ENCODE peak calls at places on chromosome 2, in nine cellular contexts. P, D, G, C, Y, N, X, U and H are unnamed samples.

GRCh38 chr2:224754129-224754528 is 38.0 kb upstream of the CCDC195 start:
- DNase-seq in Y (no peak), D (no peak), P (peak; percentile 35), N (no peak), X (no peak), C (no peak), U (no peak), G (no peak), H (no peak)

GRCh38 chr2:79713131-79713785 is 200.4 kb downstream of the CTNNA2 start:
- DNase-seq in P (no peak), N (no peak), C (no peak), U (no peak), D (no peak), X (no peak), Y (no peak), G (no peak), H (no peak)

GRCh38 chr2:172580544-172580943 is 24.7 kb downstream of the PDK1 start:
- DNase-seq in N (no peak), G (no peak), C (no peak), X (no peak), D (no peak), Y (no peak), U (no peak), P (no peak), H (no peak)

GRCh38 chr2:158497486-158497885 is 40.7 kb downstream of the PKP4 start:
- DNase-seq in Y (peak; percentile 23), P (no peak), G (no peak), D (no peak), N (no peak), X (no peak), U (no peak), C (no peak), H (no peak)

GRCh38 chr2:104290566-104290891 is 563.4 kb upstream of the POU3F3 start:
- DNase-seq in D (no peak), P (no peak), G (no peak), N (no peak), C (no peak), U (no peak), X (no peak), Y (no peak), H (no peak)

GRCh38 chr2:9374071-9374730 is 49.1 kb downstream of the ITGB1BP1 start:
- DNase-seq in C (no peak), N (no peak), P (no peak), U (no peak), Y (no peak), D (no peak), G (no peak), X (no peak), H (no peak)

GRCh38 chr2:98465456-98466201 is 21.0 kb downstream of the INPP4A start:
- DNase-seq in U (no peak), C (peak; percentile 81), X (peak; percentile 87), Y (no peak), G (no peak), D (peak; percentile 92), P (peak; percentile 66), N (peak; percentile 83), H (no peak)

GRCh38 chr2:10331702-10332401 is 29.1 kb downstream of the HPCAL1 start:
- DNase-seq in U (no peak), X (no peak), N (no peak), P (no peak), D (peak; percentile 74), Y (no peak), G (no peak), C (no peak), H (no peak)

GRCh38 chr2:233273120-233273519 is 21.6 kb downstream of the ATG16L1 start:
- DNase-seq in Y (no peak), N (no peak), X (no peak), C (no peak), U (no peak), D (no peak), P (no peak), G (no peak), H (no peak)

GRCh38 chr2:120278901-120279300 is 26.2 kb downstream of the RALB start:
- DNase-seq in X (no peak), N (no peak), G (no peak), D (no peak), U (no peak), Y (no peak), C (no peak), P (no peak), H (no peak)

GRCh38 chr2:197148401-197148800 is 162.2 kb downstream of the ANKRD44 start:
- DNase-seq in Y (no peak), U (no peak), N (no peak), C (no peak), X (no peak), G (no peak), D (no peak), P (no peak), H (no peak)

GRCh38 chr2:161076936-161077335 is 83.3 kb upstream of the TANK start:
- DNase-seq in X (no peak), G (no peak), D (no peak), C (no peak), N (no peak), P (no peak), U (no peak), Y (no peak), H (no peak)

GRCh38 chr2:12856934-12857660 is 140.4 kb downstream of the TRIB2 start:
- DNase-seq in N (no peak), D (peak; percentile 32), G (no peak), Y (peak; percentile 72), P (peak; percentile 88), C (no peak), U (no peak), X (no peak), H (no peak)

GRCh38 chr2:4047961-4048891 is 344.9 kb downstream of the DCDC2C start:
- DNase-seq in U (no peak), D (no peak), C (no peak), G (no peak), Y (no peak), N (no peak), P (peak; percentile 49), X (no peak), H (no peak)

GRCh38 chr2:4049463-4049862 is 346.1 kb downstream of the DCDC2C start:
- DNase-seq in N (no peak), X (no peak), G (no peak), C (no peak), P (no peak), Y (no peak), D (no peak), U (no peak), H (no peak)

DNA sequence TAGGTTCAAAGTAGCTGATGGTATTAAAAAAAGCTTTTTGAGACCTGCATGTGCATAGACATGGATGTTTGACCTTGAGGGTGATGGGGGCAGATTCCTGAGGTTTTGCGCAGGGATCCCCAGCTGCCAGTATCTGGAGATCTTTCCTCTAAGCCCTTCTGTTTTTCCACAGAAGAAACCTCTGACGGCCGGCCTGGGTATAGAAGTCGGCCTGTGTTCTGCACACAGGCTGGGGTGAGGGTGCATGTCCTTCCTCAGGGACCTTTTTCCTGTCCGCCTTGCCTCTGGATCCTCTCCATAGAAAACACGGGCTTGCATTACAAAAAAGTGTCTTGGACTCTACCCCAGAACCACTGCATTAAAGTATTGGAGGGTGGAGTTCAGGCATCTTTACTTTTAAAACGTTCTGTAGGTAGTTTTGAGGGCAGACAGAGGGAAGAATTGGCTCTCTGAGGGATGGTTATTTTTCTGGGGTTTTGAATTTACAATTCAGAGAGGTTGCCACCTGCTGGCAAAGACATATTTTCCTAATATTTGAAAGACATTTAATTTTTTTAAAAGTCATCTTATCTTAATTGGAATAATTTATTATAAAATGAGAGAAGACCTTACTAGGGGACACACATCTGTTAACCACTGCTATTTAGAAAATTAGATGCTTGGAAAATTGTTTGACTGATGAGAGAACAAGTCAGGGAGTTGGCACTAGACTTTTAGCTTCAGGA is 350.6 kb downstream of the DCDC2C start:
- DNase-seq in P (no peak), Y (no peak), N (no peak), C (no peak), G (no peak), U (no peak), D (no peak), X (no peak), H (no peak)
- TF ChIP-seq CTCF in P (peak; percentile 26), Y (peak; percentile 40), N (no peak), C (no peak), G (peak; percentile 24), U (no peak), D (no peak), X (no peak), H (no peak)

GRCh38 chr2:137886432-137886831 is 77.8 kb upstream of the HNMT start:
- DNase-seq in Y (no peak), D (no peak), P (no peak), X (no peak), G (no peak), C (no peak), N (no peak), U (peak; percentile 11), H (peak; percentile 60)
- TF ChIP-seq CTCF in Y (no peak), D (no peak), P (peak; percentile 2), X (no peak), G (no peak), C (no peak), N (no peak), U (no peak), H (peak; percentile 71)

DNA sequence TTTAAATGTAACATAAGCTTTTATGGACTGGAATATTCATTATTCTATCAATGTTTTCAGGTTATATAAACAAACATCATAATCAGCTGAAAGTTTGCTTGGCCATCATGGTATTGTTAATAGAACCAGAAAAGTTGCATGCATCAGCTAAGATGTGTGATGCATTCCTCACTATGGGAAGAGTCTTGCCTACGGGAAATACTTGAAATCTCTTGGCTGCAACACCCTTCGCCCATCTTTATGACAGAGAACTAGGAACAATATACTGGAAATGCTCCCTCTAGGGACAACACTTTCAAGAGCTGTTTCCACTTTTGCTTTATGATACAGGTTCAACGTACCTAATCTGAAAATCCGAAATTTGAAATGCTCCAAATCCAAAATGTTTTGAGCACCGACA is 1390.8 kb downstream of the DPP10 start:
- DNase-seq in C (no peak), P (no peak), X (no peak), U (no peak), N (no peak), D (no peak), G (no peak), Y (no peak), H (no peak)
- TF ChIP-seq CTCF in C (no peak), P (no peak), X (no peak), U (no peak), N (no peak), D (no peak), G (no peak), Y (no peak), H (no peak)

DNA sequence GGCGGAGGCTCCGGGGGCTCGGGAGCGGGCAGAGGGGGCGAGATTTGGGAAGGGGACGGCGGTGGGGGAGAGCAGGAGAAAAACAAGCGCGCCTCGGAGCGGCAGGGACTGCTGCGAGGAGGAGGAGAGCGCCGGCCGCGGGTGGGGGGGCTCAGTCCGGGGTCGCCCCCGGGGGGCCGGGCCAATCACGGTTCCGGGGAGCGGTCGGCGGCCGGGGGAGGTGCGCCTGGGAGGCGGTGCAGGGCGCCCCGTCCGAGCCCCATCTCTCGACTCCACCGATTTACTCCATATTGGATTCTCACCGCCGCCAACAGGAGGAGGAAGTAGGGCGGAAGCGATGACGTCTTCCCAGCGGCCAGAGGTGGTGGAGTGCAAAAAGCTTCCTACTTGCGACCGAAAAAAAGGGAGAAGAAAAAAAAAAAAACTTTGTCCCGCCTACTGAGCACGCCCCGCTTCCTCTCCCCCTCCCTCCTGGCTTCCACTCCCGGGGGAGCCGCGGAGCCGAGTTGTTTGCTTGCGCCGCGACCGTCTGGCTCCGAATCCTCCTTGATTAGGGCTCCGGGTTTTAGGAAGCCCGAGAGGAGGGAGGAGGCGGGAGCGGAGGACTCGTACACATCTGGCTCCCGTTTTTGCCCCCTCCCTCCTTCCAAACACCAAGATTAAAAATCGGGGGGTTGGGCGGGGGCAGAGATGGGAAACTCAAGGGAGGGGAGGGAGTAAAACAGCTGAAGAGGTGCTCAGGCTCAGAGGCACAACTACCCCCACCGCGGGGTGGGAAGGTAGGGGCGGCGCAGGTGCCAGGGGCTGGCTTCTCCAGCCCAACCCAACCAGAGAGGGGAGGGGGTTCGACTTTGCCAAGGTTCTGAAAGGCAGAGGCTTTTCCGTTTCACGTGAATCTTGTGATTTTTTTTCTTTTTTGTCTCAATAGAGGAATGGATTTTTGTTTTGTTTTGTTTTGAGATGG is at the start of gene SPRED2:
- DNase-seq in U (peak; percentile 84), P (peak; percentile 98), N (peak; percentile 94), D (peak; percentile 74), G (peak; percentile 90), Y (peak; percentile 93), X (peak; percentile 91), C (peak; percentile 95), H (peak; percentile 96)
- TF ChIP-seq CTCF in U (no peak), P (peak; percentile 5), N (no peak), D (no peak), G (peak; percentile 16), Y (peak; percentile 47), X (no peak), C (no peak), H (no peak)